ENCODE peak calls at places on chromosomes 11 and 22, in six cellular contexts. C is MM.1S; Z is HCT116; I is CD8-positive, alpha-beta T cell; D is thoracic aorta; Y is brain microvascular endothelial cell. O is an unnamed sample.

GRCh38 chr11:115042002-115042401 is 363.7 kb downstream of the NXPE2 start:
- DNase-seq in D (no peak), I (no peak), Z (no peak), Y (no peak), C (no peak), O (no peak)

GRCh38 chr22:46613606-46613997 is 6.6 kb upstream of the GRAMD4 start:
- DNase-seq in Z (no peak), I (no peak), C (peak), Y (no peak), D (no peak), O (no peak)

GRCh38 chr11:116348226-116348625 is 424.6 kb downstream of the BUD13 start:
- DNase-seq in Y (no peak), C (peak), D (no peak), I (no peak), Z (no peak), O (no peak)

GRCh38 chr22:43747877-43748276 is 64.2 kb downstream of the EFCAB6 start:
- DNase-seq in I (no peak), Z (no peak), C (no peak), Y (no peak), D (no peak), O (no peak)

GRCh38 chr11:88552377-88553029 is 215.0 kb upstream of the CTSC start:
- DNase-seq in Y (peak), I (peak), D (no peak), Z (peak), C (peak), O (peak)

GRCh38 chr22:46027219-46028068 is 50.5 kb upstream of the WNT7B start:
- DNase-seq in Z (no peak), I (no peak), Y (no peak), C (peak), D (no peak), O (no peak)

GRCh38 chr22:30416403-30416802 is 9.2 kb upstream of the MTFP1 start:
- DNase-seq in C (no peak), Y (peak), D (no peak), Z (no peak), I (no peak), O (no peak)

GRCh38 chr22:43996170-43996980 is 27.7 kb upstream of the PARVB start:
- DNase-seq in Z (no peak), Y (no peak), I (peak), D (no peak), C (peak), O (peak)

GRCh38 chr11:102583437-102583836 is 41.7 kb downstream of the MMP20 start:
- DNase-seq in I (no peak), D (no peak), Y (no peak), C (no peak), Z (no peak), O (no peak)

GRCh38 chr22:25569983-25570382 is 5.5 kb downstream of the GRK3 start:
- DNase-seq in D (no peak), I (no peak), Y (no peak), C (no peak), Z (no peak), O (no peak)

GRCh38 chr11:114340311-114341131 is 44.3 kb downstream of the NNMT start:
- DNase-seq in I (no peak), Z (peak), C (peak), Y (peak), D (no peak), O (peak)

GRCh38 chr22:20567993-20568417 is 60.6 kb downstream of the MED15 start:
- DNase-seq in Y (peak), D (no peak), I (no peak), C (no peak), Z (peak), O (no peak)

GRCh38 chr11:57213282-57214086 is 23.6 kb downstream of the APLNR start:
- DNase-seq in Y (no peak), D (no peak), Z (no peak), C (no peak), I (no peak), O (no peak)

GRCh38 chr22:16955678-16956210 is 52.3 kb downstream of the GAB4 start:
- DNase-seq in C (no peak), D (no peak), Y (no peak), I (no peak), Z (no peak), O (no peak)

GRCh38 chr22:31969789-31970489 is 25.6 kb downstream of the YWHAH start:
- DNase-seq in C (peak), Y (peak), D (no peak), I (peak), Z (peak), O (peak)

GRCh38 chr11:27313157-27313821 is 49.7 kb downstream of the CCDC34 start:
- DNase-seq in I (no peak), Z (no peak), D (no peak), Y (no peak), C (no peak), O (no peak)

GRCh38 chr11:85133636-85134035 is 493.5 kb downstream of the DLG2 start:
- DNase-seq in Z (no peak), D (no peak), I (no peak), C (no peak), Y (no peak), O (no peak)

GRCh38 chr11:65356394-65356972 is 1.9 kb downstream of the TIGD3 start:
- DNase-seq in I (no peak), Y (no peak), Z (no peak), D (no peak), C (no peak), O (no peak)

GRCh38 chr11:134664447-134664846 is 252.4 kb upstream of the B3GAT1 start:
- DNase-seq in Y (no peak), C (no peak), D (no peak), I (no peak), Z (no peak), O (no peak)

GRCh38 chr11:794766-795637 is 3.1 kb downstream of the SLC25A22 start:
- DNase-seq in D (no peak), Z (no peak), I (no peak), C (no peak), Y (no peak), O (no peak)

GRCh38 chr11:72721689-72722049 is 30.5 kb downstream of the ARAP1 start:
- DNase-seq in Z (no peak), I (peak), D (no peak), Y (peak), C (peak), O (peak)

GRCh38 chr11:104999716-105000115 is 23.3 kb downstream of the CASP5 start:
- DNase-seq in Y (no peak), I (no peak), Z (no peak), C (no peak), D (no peak), O (no peak)

GRCh38 chr22:48942698-48943566 is 884.7 kb downstream of the BRD1 start:
- DNase-seq in Z (no peak), D (no peak), Y (no peak), I (no peak), C (no peak), O (no peak)

GRCh38 chr11:36407360-36407759 is 102.7 kb downstream of the TRAF6 start:
- DNase-seq in I (no peak), C (no peak), Y (no peak), Z (no peak), D (no peak), O (no peak)

GRCh38 chr11:92865352-92865751 is 104.1 kb upstream of the MTNR1B start:
- DNase-seq in C (no peak), I (no peak), Z (no peak), Y (peak), D (no peak), O (no peak)

GRCh38 chr11:34349882-34350281 is 7.9 kb downstream of the ABTB2 start:
- DNase-seq in Y (peak), I (no peak), Z (no peak), C (no peak), D (no peak), O (no peak)
- H3K27ac ChIP-seq in Y (no peak), I (no peak), Z (no peak), C (no peak), D (no peak), O (no peak)

GRCh38 chr22:23245799-23246136 is 65.5 kb downstream of the BCR start:
- DNase-seq in Z (no peak), I (no peak), C (no peak), D (no peak), Y (no peak), O (no peak)

GRCh38 chr22:23243006-23243573 is 62.8 kb downstream of the BCR start:
- DNase-seq in Y (no peak), I (peak), Z (no peak), C (no peak), D (no peak), O (peak)

GRCh38 chr22:23243859-23244689 is 63.8 kb downstream of the BCR start:
- DNase-seq in D (no peak), Y (no peak), C (no peak), Z (no peak), I (no peak), O (no peak)

GRCh38 chr22:23245045-23245798 is 64.9 kb downstream of the BCR start:
- DNase-seq in D (no peak), Y (peak), I (no peak), C (no peak), Z (no peak), O (no peak)

GRCh38 chr22:23244690-23245044 is 64.4 kb downstream of the BCR start:
- DNase-seq in Y (no peak), D (no peak), C (no peak), Z (no peak), I (no peak), O (no peak)
- H3K27ac ChIP-seq in Y (peak), D (peak), C (no peak), Z (no peak), I (peak), O (no peak)

GRCh38 chr11:44140805-44141204 is 45.3 kb downstream of the EXT2 start:
- DNase-seq in Z (no peak), Y (no peak), C (no peak), I (no peak), D (no peak), O (no peak)
- H3K27ac ChIP-seq in Z (no peak), Y (no peak), C (no peak), I (no peak), D (peak), O (no peak)

DNA sequence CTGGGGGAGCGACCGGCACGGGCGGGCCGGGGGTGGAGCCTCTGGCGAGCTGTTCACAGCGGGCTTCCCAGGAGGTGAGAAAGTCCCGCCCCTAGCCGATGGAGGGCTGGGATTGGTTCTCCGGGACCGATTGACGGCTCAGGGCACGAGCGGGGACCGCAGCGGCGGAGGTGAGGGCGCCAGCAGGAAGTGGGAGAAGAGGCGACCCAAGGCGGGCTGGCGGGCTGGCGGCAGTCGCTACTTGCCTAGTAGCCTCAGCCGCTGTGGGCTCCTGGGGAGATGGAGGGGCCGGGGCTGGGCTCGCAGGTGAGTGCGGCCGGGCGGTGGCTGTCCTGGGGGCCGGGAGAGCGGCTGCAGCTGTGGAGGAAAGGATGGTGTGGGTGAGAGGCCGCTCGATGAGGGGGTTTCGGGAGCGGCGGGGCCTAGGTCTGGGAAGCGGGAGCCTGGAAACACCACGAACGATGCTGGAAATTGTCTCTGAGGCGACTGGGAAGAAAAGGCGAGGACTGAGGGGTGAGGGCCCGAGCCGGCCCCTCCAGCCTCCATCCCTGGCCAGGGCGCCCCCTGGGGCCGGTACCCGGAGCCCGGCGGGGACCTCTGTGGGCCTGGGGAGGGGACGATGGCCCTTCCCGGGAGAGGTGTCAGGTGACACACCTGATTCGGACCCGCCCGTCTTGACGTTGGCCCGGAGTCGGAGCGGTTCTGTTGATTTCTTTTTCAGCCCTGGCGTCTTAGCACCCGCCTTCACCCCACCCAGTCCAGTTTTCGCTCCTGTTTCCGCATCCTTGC is at the start of gene ZDHHC13:
- DNase-seq in C (peak), I (peak), Z (peak), D (peak), Y (peak), O (peak)
- H3K27ac ChIP-seq in C (peak), I (peak), Z (peak), D (no peak), Y (no peak), O (peak)

GRCh38 chr11:125504580-125504979 is 8.5 kb upstream of the FEZ1 start:
- DNase-seq in I (no peak), Y (no peak), Z (no peak), D (no peak), C (no peak), O (no peak)
- H3K27ac ChIP-seq in I (no peak), Y (no peak), Z (no peak), D (no peak), C (no peak), O (no peak)

GRCh38 chr11:67309661-67310061 is 6.3 kb downstream of the SSH3 start:
- DNase-seq in Y (no peak), C (no peak), Z (no peak), D (no peak), I (no peak), O (no peak)
- H3K27ac ChIP-seq in Y (no peak), C (no peak), Z (no peak), D (no peak), I (no peak), O (no peak)

GRCh38 chr11:46528445-46529085 is 65.3 kb downstream of the AMBRA1 start:
- DNase-seq in I (no peak), C (peak), D (no peak), Y (no peak), Z (no peak), O (no peak)
- H3K27ac ChIP-seq in I (no peak), C (no peak), D (no peak), Y (no peak), Z (no peak), O (no peak)

DNA sequence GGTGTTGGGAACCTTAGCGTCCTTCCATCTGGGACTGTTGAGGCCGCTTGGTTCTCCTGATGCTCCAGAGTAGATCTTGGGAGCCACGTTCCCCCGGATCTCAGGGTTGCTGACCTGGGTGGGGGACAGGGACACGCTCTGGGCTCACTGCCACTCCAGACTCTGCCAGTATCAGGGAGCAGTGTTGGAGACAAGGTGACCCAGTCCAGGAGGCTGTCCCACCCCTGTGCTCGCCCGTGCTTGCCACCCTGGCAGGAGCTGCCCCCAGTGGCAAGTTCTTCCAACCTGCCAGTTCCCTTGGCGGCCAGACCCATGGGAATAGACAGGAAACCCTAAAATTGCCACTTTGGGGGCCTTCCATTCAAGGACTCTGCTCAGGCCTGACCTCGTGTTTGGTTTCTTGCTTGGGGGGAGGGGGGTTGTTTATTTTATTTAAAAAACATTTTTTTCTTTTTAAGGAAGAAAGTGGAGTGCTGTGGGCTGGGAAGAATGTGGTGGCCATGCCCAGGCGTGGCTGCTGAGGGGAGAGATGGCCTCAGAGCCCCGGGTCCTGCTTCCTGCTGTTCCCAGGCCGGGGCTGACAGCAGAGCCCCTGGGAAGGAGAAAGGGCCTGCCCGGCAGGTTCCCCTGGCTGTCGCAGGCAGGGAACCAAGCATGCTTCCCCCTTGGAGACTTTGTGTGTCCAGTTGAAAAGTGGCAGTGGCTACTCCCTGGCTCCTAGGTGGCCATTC is 7.2 kb downstream of the GRK2 start:
- DNase-seq in C (no peak), I (peak), D (no peak), Z (no peak), Y (no peak), O (no peak)
- H3K27ac ChIP-seq in C (no peak), I (peak), D (peak), Z (no peak), Y (no peak), O (peak)

GRCh38 chr22:26732284-26732683 is 74.9 kb downstream of the MIAT start:
- DNase-seq in Y (no peak), C (no peak), Z (no peak), D (no peak), I (no peak), O (no peak)

GRCh38 chr22:26734339-26735018 is 77.1 kb downstream of the MIAT start:
- DNase-seq in C (no peak), Z (no peak), D (no peak), Y (no peak), I (no peak), O (no peak)

GRCh38 chr22:26740253-26740652 is 82.9 kb downstream of the MIAT start:
- DNase-seq in D (no peak), I (no peak), C (no peak), Z (no peak), Y (no peak), O (no peak)

GRCh38 chr22:26735019-26735409 is 77.6 kb downstream of the MIAT start:
- DNase-seq in Y (no peak), C (no peak), I (no peak), Z (no peak), D (no peak), O (no peak)

GRCh38 chr22:26737262-26737661 is 79.9 kb downstream of the MIAT start:
- DNase-seq in Z (no peak), I (no peak), D (no peak), C (no peak), Y (no peak), O (no peak)
- H3K27ac ChIP-seq in Z (no peak), I (no peak), D (no peak), C (no peak), Y (no peak), O (no peak)

O was measured in CD4-positive, CD25-positive, alpha-beta regulatory T cell.